ENCODE peak calls at places on chromosomes 6 and 20, in six cellular contexts. V is AG09309, E is choroid plexus epithelial cell, L is GM23338, F is right lobe of liver, Y is cardiac muscle cell. R is an unnamed sample.

GRCh38 chr20:5080384-5080877 is 39.3 kb downstream of the PCNA start:
- DNase-seq in Y (no peak), F (peak), E (peak), L (no peak), V (peak), R (peak)

GRCh38 chr20:46651091-46651962 is at the start of gene SLC13A3:
- DNase-seq in Y (peak), V (no peak), E (no peak), L (peak), F (no peak), R (no peak)

GRCh38 chr20:63534831-63535651 is 2.1 kb downstream of the PTK6 start:
- DNase-seq in E (no peak), Y (no peak), V (no peak), L (no peak), F (peak), R (no peak)

GRCh38 chr20:45944965-45945677 is 10.6 kb downstream of the PCIF1 start:
- DNase-seq in F (no peak), E (no peak), L (peak), V (no peak), Y (no peak), R (no peak)

GRCh38 chr6:170096191-170096802 is 194.6 kb downstream of the DLL1 start:
- DNase-seq in F (peak), V (no peak), E (no peak), Y (no peak), L (no peak), R (no peak)

GRCh38 chr6:17042422-17043147 is 59.3 kb upstream of the STMND1 start:
- DNase-seq in Y (peak), F (peak), V (no peak), E (peak), L (peak), R (no peak)

GRCh38 chr20:21430031-21430430 is 32.7 kb upstream of the NKX2-4 start:
- DNase-seq in Y (no peak), L (no peak), E (no peak), V (no peak), F (no peak), R (no peak)

GRCh38 chr6:72787521-72788031 is 165.7 kb downstream of the KCNQ5 start:
- DNase-seq in F (no peak), V (peak), Y (peak), L (peak), E (peak), R (peak)

GRCh38 chr6:41637179-41638001 is 878 bp upstream of the MDFI start:
- DNase-seq in L (peak), F (no peak), V (no peak), Y (no peak), E (no peak), R (no peak)

GRCh38 chr20:60053125-60053812 is 95.0 kb downstream of the CDH26 start:
- DNase-seq in Y (no peak), E (no peak), L (no peak), V (no peak), F (no peak), R (no peak)

GRCh38 chr20:31822421-31823330 is 3.5 kb downstream of the MYLK2 start:
- DNase-seq in V (no peak), F (peak), Y (peak), E (peak), L (peak), R (no peak)

GRCh38 chr6:43630980-43631619 is 2.0 kb upstream of the GTPBP2 start:
- DNase-seq in L (no peak), F (no peak), E (no peak), V (no peak), Y (no peak), R (no peak)

GRCh38 chr6:93567164-93567563 is 147.8 kb upstream of the EPHA7 start:
- DNase-seq in Y (no peak), V (no peak), E (no peak), L (no peak), F (no peak), R (no peak)

GRCh38 chr6:41428995-41429417 is 93.6 kb downstream of the NCR2 start:
- DNase-seq in F (no peak), E (peak), Y (no peak), V (peak), L (peak), R (no peak)

GRCh38 chr6:53152576-53152975 is 3.9 kb upstream of the GCM1 start:
- DNase-seq in F (no peak), V (no peak), E (no peak), Y (no peak), L (no peak), R (no peak)

GRCh38 chr20:59771506-59772372 is 161.7 kb downstream of the SYCP2 start:
- DNase-seq in V (no peak), L (no peak), E (no peak), Y (no peak), F (no peak), R (no peak)

GRCh38 chr6:28349892-28350737 is at the start of gene ZKSCAN3:
- DNase-seq in V (no peak), L (peak), E (peak), Y (peak), F (peak), R (no peak)

GRCh38 chr6:152124432-152125074 is 317.1 kb downstream of the ESR1 start:
- DNase-seq in Y (peak), L (peak), E (peak), V (peak), F (no peak), R (no peak)

GRCh38 chr20:24935786-24936525 is 13.1 kb upstream of the CST7 start:
- DNase-seq in V (no peak), F (no peak), Y (no peak), L (no peak), E (no peak), R (no peak)

GRCh38 chr6:150702675-150703074 is 103.0 kb downstream of the PLEKHG1 start:
- DNase-seq in F (no peak), L (no peak), E (no peak), Y (no peak), V (no peak), R (no peak)

GRCh38 chr6:53982361-53983050 is 128.7 kb upstream of the MLIP start:
- DNase-seq in V (no peak), F (no peak), L (no peak), Y (no peak), E (no peak), R (no peak)

DNA sequence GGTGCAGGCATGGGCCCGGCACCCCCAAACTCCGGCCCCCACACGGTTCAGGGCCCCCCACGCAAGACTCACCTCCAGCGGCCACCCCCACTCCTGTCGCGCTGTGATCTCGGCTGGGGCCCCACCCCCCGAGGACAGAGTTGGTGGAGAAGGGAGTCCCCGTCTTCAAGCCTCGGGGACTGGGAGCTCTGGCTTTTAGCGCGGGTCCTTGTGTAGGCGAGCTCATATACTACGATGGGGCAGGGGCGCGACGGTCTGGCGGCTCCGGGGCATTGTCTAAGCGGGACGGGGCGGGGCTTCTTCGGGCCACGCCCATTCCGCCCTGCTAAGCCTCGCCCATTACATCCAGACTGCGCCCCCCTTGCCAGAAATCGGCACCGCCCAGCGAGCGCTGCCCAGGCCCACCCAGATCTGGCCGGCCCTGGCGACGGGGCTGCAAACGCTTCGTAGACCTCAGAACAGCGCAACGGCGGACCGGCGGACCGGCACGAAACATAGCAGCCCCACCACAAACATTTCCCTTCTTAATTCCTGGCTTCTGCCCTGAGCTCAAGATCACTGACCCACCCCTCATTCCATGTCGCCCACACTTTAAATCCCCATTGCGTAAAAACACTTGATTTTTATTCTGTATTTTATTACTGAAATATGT is 1.0 kb upstream of the DDAH2 start:
- DNase-seq in Y (peak), V (no peak), E (peak), F (peak), L (peak), R (peak)
- TF ChIP-seq CTCF in Y (no peak), V (no peak), E (no peak), F (no peak), L (no peak), R (no peak)

DNA sequence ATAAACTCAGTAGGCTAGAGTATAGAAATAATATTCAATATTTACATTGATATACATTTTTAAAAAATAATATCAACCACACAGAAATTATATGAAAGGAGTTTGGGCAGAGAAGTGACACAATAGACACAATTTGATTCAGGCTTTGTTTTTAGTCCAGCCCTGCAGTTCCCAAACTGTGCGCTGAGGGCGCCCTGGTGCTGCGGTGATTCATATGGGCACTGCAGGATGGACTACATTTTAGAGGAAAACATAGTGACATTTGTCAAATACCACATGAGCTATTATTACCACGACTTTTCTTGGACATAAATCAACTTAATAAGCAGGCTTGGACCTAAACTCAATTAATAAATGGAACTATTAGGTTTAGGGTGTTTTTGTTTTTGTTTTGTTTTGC is 364.3 kb upstream of the ID4 start:
- DNase-seq in E (peak), V (no peak), Y (no peak), F (no peak), L (peak), R (no peak)
- TF ChIP-seq CTCF in E (peak), V (peak), Y (peak), F (peak), L (peak), R (peak)

DNA sequence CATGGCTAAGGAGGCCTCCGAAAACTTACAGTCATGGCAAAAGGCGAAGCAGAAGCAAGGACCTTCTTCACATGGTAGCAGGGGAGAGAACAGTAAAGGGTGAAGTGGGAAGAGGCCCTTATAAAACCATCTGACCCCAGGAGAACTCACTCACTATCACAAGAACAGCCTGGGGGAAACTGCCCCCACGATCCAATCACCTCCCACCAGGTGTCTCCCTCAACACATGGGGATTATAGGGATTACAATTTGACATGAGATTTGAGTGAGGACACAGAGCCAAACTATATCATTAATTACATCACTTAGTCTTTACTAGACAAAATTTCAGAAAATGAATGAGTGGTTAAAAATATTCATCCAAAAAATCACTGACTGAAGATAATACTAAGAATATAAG is 453.6 kb downstream of the COL12A1 start:
- DNase-seq in L (peak), V (no peak), F (no peak), E (no peak), Y (no peak), R (no peak)
- TF ChIP-seq CTCF in L (peak), V (no peak), F (peak), E (peak), Y (no peak), R (no peak)

DNA sequence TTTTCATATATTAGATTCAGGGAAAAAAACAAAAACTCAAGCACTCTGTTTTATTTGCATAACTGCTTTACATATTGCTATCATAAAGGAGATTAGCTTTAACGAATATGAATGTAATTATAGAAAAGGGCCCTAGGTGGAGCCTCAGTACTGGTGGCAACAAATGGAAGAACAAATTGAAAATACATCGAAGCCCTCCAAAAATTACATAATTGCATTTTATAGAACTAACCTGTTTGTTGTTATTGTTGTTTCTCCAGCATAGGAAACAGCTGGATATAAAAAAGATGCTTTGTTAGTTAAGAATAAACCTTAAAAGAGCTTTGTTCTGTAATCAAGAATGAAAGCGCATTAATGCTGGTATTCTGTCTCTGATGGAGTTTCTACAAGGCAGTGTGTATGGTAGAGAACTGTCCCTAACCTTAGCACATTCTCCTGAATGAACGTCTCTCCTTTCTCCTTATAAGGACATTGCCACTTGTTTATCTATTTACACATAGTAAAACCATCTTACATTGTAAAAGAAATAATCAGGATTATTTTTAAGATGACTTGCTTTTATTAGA is 33.7 kb upstream of the LCA5 start:
- DNase-seq in E (peak), V (peak), L (no peak), F (no peak), Y (peak), R (peak)
- TF ChIP-seq CTCF in E (peak), V (peak), L (peak), F (peak), Y (peak), R (peak)

DNA sequence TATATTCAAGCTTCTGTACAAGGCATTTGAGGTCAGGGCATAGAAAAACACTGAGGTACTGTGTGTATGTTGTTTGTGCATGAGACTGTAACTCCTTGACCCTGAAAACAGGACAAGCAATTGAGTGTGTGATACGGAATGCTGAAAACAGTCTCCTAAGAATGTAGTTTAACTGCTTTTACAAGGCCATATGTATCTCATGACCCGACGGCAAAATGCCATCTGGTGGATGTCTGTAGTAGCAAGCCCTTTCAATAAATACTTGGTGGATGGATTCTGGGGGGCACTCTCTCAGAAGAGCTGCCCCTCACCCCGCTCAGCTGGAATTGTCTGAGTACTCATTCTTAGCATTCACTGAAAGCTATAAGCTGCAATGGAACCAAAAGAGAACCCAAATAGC is 69.3 kb upstream of the EYS start:
- DNase-seq in Y (peak), E (peak), V (no peak), L (peak), F (no peak), R (no peak)
- TF ChIP-seq CTCF in Y (no peak), E (no peak), V (no peak), L (peak), F (no peak), R (no peak)

DNA sequence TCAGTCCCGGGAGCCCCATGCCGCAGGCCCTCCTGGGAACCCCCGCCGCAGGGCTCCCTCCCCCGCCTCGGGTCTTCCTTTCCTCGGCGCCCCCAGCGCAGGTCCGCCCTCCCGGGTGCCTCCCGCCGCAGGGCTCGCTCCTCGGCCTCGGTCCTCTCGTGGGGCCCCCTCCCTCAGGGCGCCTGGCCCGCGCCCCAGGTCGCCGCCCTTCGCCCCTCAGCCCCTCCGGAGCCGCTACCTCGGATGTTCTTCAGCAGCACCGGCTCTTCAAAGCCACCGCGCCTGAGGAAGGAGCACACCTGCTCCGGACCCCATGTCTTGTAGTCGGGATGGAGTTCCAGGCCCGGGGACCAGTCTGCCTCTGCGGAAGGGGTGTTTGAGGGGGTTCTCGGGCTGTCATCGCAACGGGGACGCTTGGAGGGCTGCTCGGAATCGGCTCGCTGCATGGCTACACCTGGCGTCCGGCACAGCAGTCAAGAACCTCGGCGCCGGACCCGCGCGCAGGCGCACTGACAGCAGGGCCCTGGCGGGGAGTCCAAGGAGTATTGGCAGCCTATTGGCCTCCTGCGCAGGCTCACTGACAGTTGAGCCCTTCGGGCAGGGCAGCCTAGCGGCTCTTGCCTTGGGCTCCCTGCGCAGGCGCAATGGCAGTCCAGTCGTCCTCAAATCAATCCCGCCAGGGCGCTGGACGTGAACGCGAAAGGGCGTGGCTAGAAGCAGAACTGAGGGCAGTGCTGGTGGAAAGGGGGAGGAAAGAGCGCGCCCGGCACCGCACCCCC is at the start of gene SAMHD1:
- DNase-seq in F (peak), V (peak), L (peak), E (peak), Y (peak), R (peak)
- TF ChIP-seq CTCF in F (no peak), V (no peak), L (no peak), E (no peak), Y (no peak), R (no peak)